ENCODE peak calls at places on chromosomes 11 and 22, in seven cellular contexts. F is HFFc6; R is cardiac fibroblast; G is keratinocyte; O is progenitor cell of endocrine pancreas; E is stimulated activated CD8-positive, alpha-beta memory T cell treated with anti-CD3 and anti-CD28 coated beads, Interleukin-15, amount 100 ng/mL, for 1 hour; Y is AG10803. M is an unnamed sample.

GRCh38 chr11:96127596-96127959 is 203.7 kb upstream of the MTMR2 start:
- DNase-seq in E (no peak), O (no peak), G (no peak), F (no peak), R (no peak), Y (peak), M (no peak)

GRCh38 chr22:38829485-38829884 is 14.3 kb downstream of the NPTXR start:
- DNase-seq in O (no peak), R (no peak), G (no peak), E (no peak), Y (no peak), F (no peak), M (no peak)

GRCh38 chr11:44621140-44621681 is 55.7 kb downstream of the CD82 start:
- DNase-seq in F (peak), G (no peak), R (peak), E (peak), Y (peak), O (peak), M (peak)

GRCh38 chr11:102186836-102187235 is 76.6 kb downstream of the YAP1 start:
- DNase-seq in F (no peak), O (no peak), E (no peak), Y (peak), G (no peak), R (no peak), M (no peak)

GRCh38 chr11:33761471-33761870 is 12.8 kb downstream of the FBXO3 start:
- DNase-seq in E (no peak), O (no peak), R (no peak), F (no peak), Y (no peak), G (no peak), M (no peak)

GRCh38 chr11:60786811-60787567 is 1.9 kb downstream of the MS4A10 start:
- DNase-seq in Y (peak), G (no peak), F (peak), E (no peak), O (no peak), R (peak), M (peak)

GRCh38 chr11:3674189-3674588 is 3.0 kb upstream of the CHRNA10 start:
- DNase-seq in O (no peak), R (no peak), G (peak), Y (peak), F (peak), E (no peak), M (no peak)

GRCh38 chr22:19842386-19843106 is 12.1 kb downstream of the GNB1L start:
- DNase-seq in O (no peak), F (no peak), G (no peak), R (no peak), Y (no peak), E (no peak), M (no peak)

GRCh38 chr11:84214557-84214956 is 928.4 kb upstream of the CCDC90B start:
- DNase-seq in Y (no peak), F (no peak), G (no peak), O (no peak), R (no peak), E (no peak), M (no peak)

GRCh38 chr22:37844904-37845334 is 785 bp upstream of the ANKRD54 start:
- DNase-seq in G (no peak), E (no peak), F (no peak), Y (no peak), R (no peak), O (no peak), M (no peak)

GRCh38 chr11:68812526-68812925 is 29.2 kb downstream of the CPT1A start:
- DNase-seq in O (no peak), F (no peak), G (peak), E (no peak), Y (peak), R (no peak), M (no peak)

GRCh38 chr11:96112192-96113099 is 188.5 kb upstream of the MTMR2 start:
- DNase-seq in F (no peak), R (peak), E (no peak), G (no peak), Y (no peak), O (no peak), M (no peak)

GRCh38 chr11:62420882-62421281 is 2.0 kb downstream of the SCGB1A1 start:
- DNase-seq in E (no peak), G (no peak), R (no peak), O (no peak), Y (no peak), F (no peak), M (no peak)

GRCh38 chr11:60700689-60701508 is 1.5 kb downstream of the MS4A8 start:
- DNase-seq in G (no peak), E (no peak), R (peak), O (peak), Y (no peak), F (no peak), M (no peak)

GRCh38 chr11:3000032-3000961 is 8.2 kb upstream of the NAP1L4 start:
- DNase-seq in R (peak), O (no peak), Y (no peak), F (no peak), G (peak), E (no peak), M (no peak)

GRCh38 chr11:119700536-119701346 is 28.3 kb downstream of the NECTIN1 start:
- DNase-seq in R (no peak), Y (no peak), E (no peak), G (no peak), O (no peak), F (no peak), M (no peak)

GRCh38 chr11:76629853-76630599 is 40.5 kb downstream of the LRRC32 start:
- DNase-seq in Y (peak), E (no peak), G (no peak), F (peak), R (peak), O (no peak), M (no peak)

GRCh38 chr11:93662177-93662575 is 694 bp downstream of the CEP295 start:
- DNase-seq in F (no peak), R (no peak), E (no peak), Y (no peak), O (no peak), G (no peak), M (no peak)

GRCh38 chr11:93031386-93031785 is 61.9 kb downstream of the MTNR1B start:
- DNase-seq in O (no peak), Y (peak), R (peak), G (no peak), E (no peak), F (no peak), M (no peak)

GRCh38 chr22:36636916-36637315 is 66.6 kb downstream of the CACNG2 start:
- DNase-seq in Y (no peak), G (no peak), E (no peak), F (no peak), R (no peak), O (no peak), M (no peak)

GRCh38 chr11:123483465-123483864 is 53.4 kb downstream of the GRAMD1B start:
- DNase-seq in O (no peak), F (no peak), R (peak), Y (no peak), E (no peak), G (no peak), M (no peak)

GRCh38 chr11:2919188-2919587 is 10.0 kb downstream of the PHLDA2 start:
- DNase-seq in E (no peak), R (no peak), G (no peak), F (no peak), Y (no peak), O (no peak), M (no peak)

GRCh38 chr11:120752668-120753067 is 241.1 kb downstream of the GRIK4 start:
- DNase-seq in R (no peak), F (no peak), G (no peak), O (no peak), Y (no peak), E (no peak), M (no peak)

GRCh38 chr22:18152519-18152918 is 2.5 kb downstream of the USP18 start:
- DNase-seq in E (no peak), O (no peak), F (no peak), G (no peak), R (no peak), Y (no peak), M (no peak)

GRCh38 chr22:43923191-43923590 is 414 bp upstream of the PNPLA3 start:
- DNase-seq in Y (no peak), R (no peak), E (no peak), G (no peak), O (no peak), F (no peak), M (no peak)

GRCh38 chr11:78532991-78533861 is 41.4 kb downstream of the NARS2 start:
- DNase-seq in G (no peak), F (no peak), Y (no peak), O (no peak), E (no peak), R (no peak), M (no peak)

GRCh38 chr11:46719048-46719542 is at the start of gene F2:
- DNase-seq in O (no peak), R (no peak), G (no peak), E (no peak), F (no peak), Y (no peak), M (no peak)

GRCh38 chr22:26669060-26669481 is 11.7 kb downstream of the MIAT start:
- DNase-seq in R (peak), F (peak), Y (peak), G (no peak), O (no peak), E (no peak), M (no peak)

GRCh38 chr11:113045146-113045545 is 83.9 kb downstream of the NCAM1 start:
- DNase-seq in O (no peak), R (no peak), Y (no peak), G (no peak), E (no peak), F (no peak), M (no peak)

GRCh38 chr22:19730662-19731360 is 7.5 kb downstream of the GP1BB start:
- DNase-seq in R (peak), E (peak), Y (peak), O (peak), F (peak), G (no peak), M (peak)

GRCh38 chr11:69992026-69992425 is 86.1 kb upstream of the ANO1 start:
- DNase-seq in O (no peak), Y (no peak), F (no peak), R (no peak), G (no peak), E (no peak), M (no peak)

GRCh38 chr11:15969701-15970329 is 386.5 kb downstream of the SOX6 start:
- DNase-seq in Y (peak), O (no peak), E (no peak), R (peak), F (peak), G (peak), M (no peak)

GRCh38 chr11:69984457-69985261 is 93.5 kb upstream of the ANO1 start:
- DNase-seq in Y (no peak), F (no peak), G (no peak), E (no peak), O (no peak), R (no peak), M (no peak)

GRCh38 chr11:10323793-10324170 is 18.9 kb downstream of the ADM start:
- DNase-seq in F (no peak), R (peak), G (no peak), E (no peak), Y (peak), O (no peak), M (no peak)

GRCh38 chr22:41285441-41285819 is 557 bp downstream of the RANGAP1 start:
- DNase-seq in G (peak), F (peak), R (peak), E (peak), O (peak), Y (peak), M (peak)

GRCh38 chr11:123195182-123196059 is at the start of gene CLMP:
- DNase-seq in E (no peak), F (peak), G (no peak), R (peak), O (peak), Y (peak), M (no peak)

M was measured in thoracic aorta.